ENCODE peak calls at places on chromosomes 13 and 19, in seven cellular contexts. S is NCI-H2029 treated with DMSO at 0.1 percent for 48 hours, A is NCI-H1092 treated with DMSO at 0.1 percent for 48 hours, J is GM04503, D is mesenteric fat pad, N is WTC11, F is T-helper 1 cell. X is an unnamed sample.

GRCh38 chr19:5960005-5961001 is 17.6 kb downstream of the RANBP3 start:
- DNase-seq in N (no peak), A (peak), D (no peak), F (no peak), J (no peak), S (peak), X (no peak)

GRCh38 chr19:4536798-4537197 is 1.8 kb upstream of the PLIN5 start:
- DNase-seq in N (no peak), F (no peak), A (no peak), D (no peak), S (peak), J (no peak), X (no peak)

GRCh38 chr13:83622422-83622784 is 259.9 kb downstream of the SLITRK1 start:
- DNase-seq in A (no peak), J (no peak), N (no peak), S (no peak), D (no peak), F (no peak), X (no peak)

GRCh38 chr13:73870970-73871935 is 263.0 kb downstream of the KLF12 start:
- DNase-seq in J (no peak), A (no peak), S (no peak), N (peak), D (no peak), F (no peak), X (no peak)

GRCh38 chr13:45295536-45295935 is 45.4 kb downstream of the TPT1 start:
- DNase-seq in N (no peak), D (no peak), J (no peak), F (no peak), S (no peak), A (no peak), X (no peak)

GRCh38 chr13:111950697-111951096 is 116.3 kb upstream of the SOX1 start:
- DNase-seq in D (peak), A (no peak), S (no peak), J (no peak), F (no peak), N (no peak), X (no peak)

GRCh38 chr19:40217027-40217810 is 965 bp downstream of the TTC9B start:
- DNase-seq in J (no peak), F (no peak), D (no peak), S (peak), N (peak), A (no peak), X (no peak)

GRCh38 chr19:56312787-56313343 is 1.8 kb downstream of the ZSCAN5A start:
- DNase-seq in F (no peak), D (no peak), A (no peak), N (no peak), S (no peak), J (no peak), X (no peak)

GRCh38 chr19:6947745-6948144 is 60.4 kb downstream of the ADGRE1 start:
- DNase-seq in D (no peak), F (no peak), N (no peak), S (no peak), A (no peak), J (peak), X (no peak)

GRCh38 chr19:1082165-1082927 is 12.8 kb downstream of the POLR2E start:
- DNase-seq in F (peak), D (no peak), S (peak), N (peak), A (peak), J (no peak), X (peak)

GRCh38 chr13:68816715-68817114 is 1290.9 kb upstream of the ATXN8OS start:
- DNase-seq in N (no peak), D (no peak), F (no peak), A (no peak), S (no peak), J (no peak), X (no peak)

GRCh38 chr13:75550159-75550567 is 572 bp downstream of the UCHL3 start:
- DNase-seq in N (no peak), S (no peak), J (no peak), D (no peak), A (peak), F (peak), X (no peak)

GRCh38 chr13:78054152-78054551 is 135.5 kb upstream of the EDNRB start:
- DNase-seq in A (no peak), J (no peak), D (no peak), F (no peak), N (no peak), S (no peak), X (no peak)

GRCh38 chr19:4581381-4582111 is 22.1 kb upstream of the SEMA6B start:
- DNase-seq in J (no peak), F (no peak), A (no peak), D (no peak), N (peak), S (no peak), X (no peak)

GRCh38 chr19:1162404-1163282 is 11.4 kb downstream of the SBNO2 start:
- DNase-seq in F (no peak), A (no peak), N (no peak), J (no peak), D (no peak), S (no peak), X (no peak)

GRCh38 chr13:42847891-42848663 is 66.7 kb downstream of the FAM216B start:
- DNase-seq in J (peak), A (no peak), D (no peak), S (no peak), F (no peak), N (no peak), X (no peak)

GRCh38 chr13:106899444-106899843 is 331.5 kb upstream of the ARGLU1 start:
- DNase-seq in D (no peak), N (no peak), J (no peak), S (no peak), A (no peak), F (no peak), X (no peak)

GRCh38 chr13:105969761-105970160 is 565.7 kb downstream of the EFNB2 start:
- DNase-seq in S (no peak), J (no peak), N (no peak), F (no peak), A (no peak), D (no peak), X (no peak)

GRCh38 chr19:35281303-35281702 is 1.0 kb upstream of the HAMP start:
- DNase-seq in A (no peak), N (no peak), S (no peak), D (no peak), J (no peak), F (no peak), X (no peak)

GRCh38 chr13:50735071-50735470 is 108.4 kb downstream of the DLEU7 start:
- DNase-seq in S (no peak), F (no peak), J (no peak), D (no peak), N (no peak), A (no peak), X (no peak)

GRCh38 chr13:29195459-29195858 is 375.3 kb downstream of the MTUS2 start:
- DNase-seq in N (no peak), S (no peak), A (no peak), F (no peak), D (no peak), J (no peak), X (no peak)